ENCODE peak calls at places on chromosomes 2 and 18, in six cellular contexts. X is fibroblast of lung, S is SK-N-SH, P is psoas muscle, L is mammary epithelial cell, Z is upper lobe of right lung. J is an unnamed sample.

GRCh38 chr2:191675807-191676667 is 1.9 kb upstream of the NABP1 start:
- DNase-seq in P (peak; percentile 55), L (no peak), X (no peak), S (no peak), Z (peak; percentile 64), J (no peak)

GRCh38 chr18:80108122-80108536 is 933 bp upstream of the ADNP2 start:
- DNase-seq in L (no peak), X (no peak), P (no peak), S (no peak), Z (no peak), J (peak; percentile 52)

GRCh38 chr2:147487980-147488289 is 356.9 kb upstream of the ACVR2A start:
- DNase-seq in Z (no peak), L (no peak), X (no peak), P (no peak), S (no peak), J (no peak)

GRCh38 chr18:45559258-45559657 is 56.0 kb upstream of the SLC14A2 start:
- DNase-seq in P (no peak), Z (no peak), S (no peak), L (no peak), X (no peak), J (no peak)

GRCh38 chr2:24076849-24077534 is 866 bp upstream of the SF3B6 start:
- DNase-seq in P (no peak), X (peak; percentile 11), S (peak; percentile 49), Z (no peak), L (no peak), J (no peak)

GRCh38 chr2:234203135-234203984 is 152.9 kb downstream of the SPP2 start:
- DNase-seq in Z (no peak), S (no peak), X (peak; percentile 99), P (no peak), L (peak; percentile 99), J (no peak)

GRCh38 chr18:61637319-61637718 is 255.5 kb downstream of the RNF152 start:
- DNase-seq in P (no peak), Z (no peak), X (no peak), S (no peak), L (no peak), J (no peak)

GRCh38 chr18:23784811-23785245 is 95.6 kb downstream of the LAMA3 start:
- DNase-seq in L (peak; percentile 90), X (peak; percentile 92), S (no peak), Z (no peak), P (no peak), J (no peak)

GRCh38 chr2:61619561-61619960 is 81.4 kb upstream of the XPO1 start:
- DNase-seq in X (no peak), Z (no peak), P (no peak), S (no peak), L (no peak), J (no peak)

GRCh38 chr2:172655091-172655837 is 80.4 kb upstream of the RAPGEF4 start:
- DNase-seq in L (peak; percentile 60), P (no peak), S (no peak), X (peak; percentile 95), Z (no peak), J (no peak)

GRCh38 chr2:210128961-210129360 is 42.2 kb downstream of the KANSL1L start:
- DNase-seq in S (no peak), X (peak; percentile 3), L (no peak), Z (no peak), P (no peak), J (no peak)

DNA sequence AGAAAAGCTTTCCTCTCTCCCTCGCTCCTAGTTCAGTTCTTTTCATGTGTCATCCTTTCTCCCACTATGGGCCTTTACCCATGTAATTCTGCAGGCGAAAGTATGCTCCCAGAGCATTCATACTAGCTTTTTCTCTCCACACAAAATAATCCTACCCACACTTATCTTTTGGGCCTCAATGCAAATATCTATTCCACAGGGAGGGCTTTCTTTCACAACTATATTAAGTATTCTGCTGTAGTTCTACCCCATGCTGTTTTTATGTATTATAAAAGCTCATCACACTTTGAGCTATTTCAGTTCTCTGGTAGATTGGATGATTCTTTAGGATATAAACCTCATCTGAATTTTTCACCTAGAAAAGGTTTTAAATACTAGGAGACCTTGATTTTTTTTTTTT is 774.6 kb upstream of the CRIM1 start:
- DNase-seq in S (no peak), P (no peak), L (no peak), X (no peak), Z (no peak), J (no peak)
- H3K9me3 ChIP-seq in S (peaks cover 5% of the 10 kb centered on the region), P (no peaks in the 10 kb centered on the region), L (peaks cover 4% of the 10 kb centered on the region), X (no peaks in the 10 kb centered on the region), Z (no peaks in the 10 kb centered on the region), J (no peaks in the 10 kb centered on the region)

GRCh38 chr2:3482363-3482821 is 36.9 kb downstream of the ADI1 start:
- DNase-seq in P (peak; percentile 46), S (no peak), L (no peak), Z (no peak), X (no peak), J (no peak)

GRCh38 chr2:3485166-3485565 is 34.2 kb downstream of the ADI1 start:
- DNase-seq in X (no peak), L (no peak), P (no peak), Z (no peak), S (peak; percentile 33), J (peak; percentile 17)

GRCh38 chr2:3483227-3483985 is 35.9 kb downstream of the ADI1 start:
- DNase-seq in S (no peak), L (no peak), X (peak; percentile 93), P (peak; percentile 80), Z (peak; percentile 90), J (peak; percentile 81)

GRCh38 chr2:3486047-3487027 is 33.0 kb downstream of the ADI1 start:
- DNase-seq in L (no peak), X (no peak), P (peak; percentile 55), Z (peak; percentile 46), S (peak; percentile 32), J (peak; percentile 17)

GRCh38 chr2:3483986-3484960 is 35.1 kb downstream of the ADI1 start:
- DNase-seq in L (no peak), S (peak; percentile 22), Z (peak; percentile 49), X (no peak), P (peak; percentile 34), J (no peak)
- H3K27ac ChIP-seq in L (no peak overlapping the region), S (no peak overlapping the region), Z (no peak overlapping the region), X (no peak overlapping the region), P (no peak overlapping the region), J (no peak overlapping the region)

DNA sequence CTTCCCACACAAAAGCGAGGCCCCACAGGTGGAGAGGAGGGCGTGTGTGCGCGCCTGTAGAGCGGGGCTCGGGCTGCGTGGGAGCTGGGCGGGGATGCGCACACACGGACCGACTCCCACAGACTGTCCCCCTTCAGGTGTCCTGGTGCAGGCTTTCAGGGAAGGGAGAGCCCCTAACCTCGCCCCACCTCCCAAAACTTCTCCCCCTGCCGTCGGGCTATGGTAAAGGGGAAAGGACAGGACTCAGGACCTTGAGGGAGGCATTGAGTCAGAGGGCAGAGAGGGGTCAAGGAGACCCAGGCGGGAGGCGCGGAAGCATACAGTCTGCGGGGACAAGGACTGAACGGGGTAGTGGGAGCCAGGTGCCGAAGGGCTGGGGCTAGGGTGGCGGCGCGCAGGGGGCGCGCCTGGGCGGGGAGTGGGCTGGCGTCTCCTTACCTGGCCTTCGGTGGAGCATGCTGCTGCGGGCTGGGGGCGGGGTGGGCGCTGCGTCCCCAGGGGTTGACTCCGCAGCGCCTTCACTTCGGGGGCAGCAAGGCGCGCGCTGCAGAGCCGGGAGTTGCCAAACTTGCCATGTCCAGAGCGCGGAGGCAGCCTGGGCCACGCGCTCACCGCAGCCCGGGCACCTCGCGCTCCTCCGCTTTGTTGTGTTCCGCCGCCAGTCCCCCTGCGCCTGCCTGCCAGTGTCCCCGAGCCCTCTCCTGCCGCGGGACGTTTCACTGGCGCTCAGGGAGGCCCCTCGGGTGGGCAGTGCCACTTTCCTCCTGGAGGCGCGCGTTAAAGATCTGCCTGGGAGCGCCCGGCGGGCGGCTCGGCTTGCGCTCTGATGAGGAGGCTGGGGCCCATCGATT is 302.0 kb downstream of the NCKAP5 start:
- DNase-seq in Z (no peak), P (no peak), S (peak; percentile 70), X (peak; percentile 49), L (peak; percentile 33), J (peak; percentile 40)
- TF ChIP-seq CTCF in Z (peak; percentile 5), P (no peak), S (no peak), X (peak; percentile 11), L (peak; percentile 25), J (no peak)

GRCh38 chr2:239818531-239819011 is 206.6 kb downstream of the NDUFA10 start:
- DNase-seq in P (no peak), S (no peak), Z (peak; percentile 48), L (no peak), X (no peak), J (no peak)

GRCh38 chr2:239816571-239816970 is 208.6 kb downstream of the NDUFA10 start:
- DNase-seq in Z (no peak), S (no peak), P (no peak), X (no peak), L (no peak), J (no peak)

GRCh38 chr2:239819091-239819973 is 205.8 kb downstream of the NDUFA10 start:
- DNase-seq in Z (peak; percentile 51), P (no peak), L (no peak), S (no peak), X (no peak), J (peak; percentile 9)

GRCh38 chr2:239817011-239817490 is 208.1 kb downstream of the NDUFA10 start:
- DNase-seq in X (no peak), L (no peak), S (no peak), Z (peak; percentile 41), P (no peak), J (peak; percentile 4)

GRCh38 chr2:239818086-239818485 is 207.1 kb downstream of the NDUFA10 start:
- DNase-seq in Z (no peak), S (no peak), X (no peak), P (no peak), L (no peak), J (no peak)
- H3K9me3 ChIP-seq in Z (no peaks in the 10 kb centered on the region), S (no peaks in the 10 kb centered on the region), X (no peaks in the 10 kb centered on the region), P (no peaks in the 10 kb centered on the region), L (peaks cover 18% of the 10 kb centered on the region), J (no peaks in the 10 kb centered on the region)

DNA sequence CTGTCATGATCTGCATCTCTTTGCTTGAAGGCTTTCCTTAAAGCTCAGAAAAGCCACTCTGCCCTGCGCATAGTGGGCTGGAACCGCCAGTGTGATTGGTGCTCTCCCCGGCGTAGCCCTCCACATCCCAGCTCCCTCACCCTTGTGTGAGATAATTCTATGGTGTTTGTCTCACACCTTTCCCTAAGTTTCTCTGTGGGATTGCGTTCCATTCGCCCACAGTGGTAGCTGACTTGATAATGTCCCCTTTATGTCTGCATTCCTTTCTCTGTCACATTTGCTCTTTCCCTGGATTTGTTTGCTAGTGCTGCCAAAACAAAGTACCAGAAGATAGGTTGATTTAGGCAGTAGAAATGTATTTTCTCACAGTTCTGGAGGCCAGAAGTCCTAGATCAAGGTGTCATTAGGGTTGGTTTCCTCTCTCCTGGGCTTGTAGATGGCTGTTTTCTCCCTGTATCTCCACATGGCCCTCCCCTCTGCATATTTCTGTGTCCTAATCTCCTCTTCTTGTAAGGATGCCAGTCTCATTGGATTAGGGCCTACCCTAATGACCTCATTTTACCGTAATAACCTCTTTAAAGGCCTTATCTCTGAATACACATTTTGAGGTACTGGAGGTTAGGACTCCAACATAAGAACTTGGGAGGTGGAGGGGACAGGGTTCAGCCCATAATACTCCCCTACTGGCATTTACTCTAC is 7.4 kb upstream of the TMEM87B start:
- DNase-seq in P (no peak), S (no peak), X (no peak), L (no peak), Z (no peak), J (no peak)
- H3K27ac ChIP-seq in P (no peak overlapping the region), S (no peak overlapping the region), X (no peak overlapping the region), L (no peak overlapping the region), Z (no peak overlapping the region), J (no peak overlapping the region)

DNA sequence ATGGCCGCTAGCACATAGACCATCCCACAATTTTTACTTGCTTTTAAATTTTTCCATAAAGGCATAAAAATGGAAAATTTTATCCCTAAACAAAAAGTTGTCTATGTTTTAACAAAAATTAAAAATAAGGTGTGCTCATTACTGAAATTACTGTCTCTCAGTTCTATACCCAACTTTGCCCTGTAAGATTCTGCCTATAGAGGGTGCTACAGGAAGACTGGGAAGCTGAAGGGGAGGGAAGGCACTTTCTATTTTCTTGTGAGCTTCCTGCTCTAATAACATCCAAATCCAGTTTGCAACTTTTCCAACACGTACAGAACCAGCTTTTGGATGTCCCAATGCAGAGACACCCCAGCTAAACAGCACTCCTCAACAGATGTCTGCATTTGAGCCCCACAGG is 666.9 kb downstream of the PLCL1 start:
- DNase-seq in L (no peak), Z (no peak), X (no peak), P (no peak), S (no peak), J (no peak)
- TF ChIP-seq CTCF in L (peak; percentile 56), Z (peak; percentile 11), X (no peak), P (no peak), S (no peak), J (no peak)